ENCODE peak calls at places on chromosome 14, in five cellular contexts. H is K562, Y is GM12878, G is HepG2, A is SK-N-SH. L is an unnamed sample.

GRCh38 chr14:106372870-106373657 is 846.7 kb downstream of the TMEM121 start:
- DNase-seq in H (peak; percentile 67), Y (no peak), G (peak; percentile 42), A (peak; percentile 81), L (peak; percentile 77)

GRCh38 chr14:27184371-27184901 is 586.6 kb upstream of the NOVA1 start:
- DNase-seq in H (no peak), Y (no peak), G (no peak), A (no peak), L (no peak)

GRCh38 chr14:69354383-69355154 is 43.5 kb downstream of the ERH start:
- DNase-seq in H (no peak), Y (peak; percentile 87), G (peak; percentile 16), A (no peak), L (no peak)

GRCh38 chr14:70014696-70015095 is 135.5 kb downstream of the SMOC1 start:
- DNase-seq in H (no peak), Y (no peak), G (no peak), A (no peak), L (no peak)

GRCh38 chr14:68013326-68013725 is 193.7 kb downstream of the RAD51B start:
- DNase-seq in H (no peak), Y (no peak), G (no peak), A (no peak), L (no peak)

GRCh38 chr14:61545716-61546455 is 149.4 kb upstream of the HIF1A start:
- DNase-seq in H (no peak), Y (no peak), G (no peak), A (no peak), L (no peak)

GRCh38 chr14:64956697-64957412 is 14.3 kb upstream of the GPX2 start:
- DNase-seq in H (no peak), Y (no peak), G (no peak), A (no peak), L (no peak)

GRCh38 chr14:36716614-36717184 is 55.0 kb downstream of the PAX9 start:
- DNase-seq in H (no peak), Y (no peak), G (peak; percentile 59), A (no peak), L (no peak)

GRCh38 chr14:70358631-70359030 is 852 bp downstream of the COX16 start:
- DNase-seq in H (peak; percentile 3), Y (no peak), G (no peak), A (peak; percentile 19), L (no peak)

GRCh38 chr14:106875503-106875902 is 1349.1 kb downstream of the TMEM121 start:
- DNase-seq in H (no peak), Y (no peak), G (no peak), A (no peak), L (no peak)

GRCh38 chr14:26132061-26132460 is 465.8 kb downstream of the NOVA1 start:
- DNase-seq in H (no peak), Y (no peak), G (no peak), A (no peak), L (no peak)

GRCh38 chr14:104291123-104292000 is 153.0 kb downstream of the KIF26A start:
- DNase-seq in H (no peak), Y (no peak), G (no peak), A (peak; percentile 92), L (no peak)
- TF ChIP-seq FOXM1 in H (no peak), Y (no peak), G (no peak), A (no peak), L (no peak)

GRCh38 chr14:102210421-102211042 is 70.8 kb downstream of the WDR20 start:
- DNase-seq in H (no peak), Y (no peak), G (no peak), A (no peak), L (no peak)
- TF ChIP-seq FOXM1 in H (no peak), Y (no peak), G (no peak), A (no peak), L (no peak)

GRCh38 chr14:90828642-90829487 is 12.6 kb upstream of the TTC7B start:
- DNase-seq in H (no peak), Y (no peak), G (no peak), A (no peak), L (no peak)
- TF ChIP-seq FOXM1 in H (no peak), Y (no peak), G (no peak), A (no peak), L (no peak)

GRCh38 chr14:21454843-21455550 is 926 bp downstream of the CHD8 start:
- DNase-seq in H (peak; percentile 30), Y (no peak), G (peak; percentile 33), A (peak; percentile 43), L (no peak)
- TF ChIP-seq FOXM1 in H (no peak), Y (no peak), G (no peak), A (no peak), L (no peak)

GRCh38 chr14:77681196-77682157 is 26.3 kb downstream of the ALKBH1 start:
- DNase-seq in H (no peak), Y (no peak), G (peak; percentile 60), A (no peak), L (no peak)

GRCh38 chr14:77682158-77682553 is 25.7 kb downstream of the ALKBH1 start:
- DNase-seq in H (no peak), Y (no peak), G (peak; percentile 27), A (no peak), L (no peak)
- TF ChIP-seq FOXM1 in H (no peak), Y (no peak), G (no peak), A (no peak), L (no peak)

DNA sequence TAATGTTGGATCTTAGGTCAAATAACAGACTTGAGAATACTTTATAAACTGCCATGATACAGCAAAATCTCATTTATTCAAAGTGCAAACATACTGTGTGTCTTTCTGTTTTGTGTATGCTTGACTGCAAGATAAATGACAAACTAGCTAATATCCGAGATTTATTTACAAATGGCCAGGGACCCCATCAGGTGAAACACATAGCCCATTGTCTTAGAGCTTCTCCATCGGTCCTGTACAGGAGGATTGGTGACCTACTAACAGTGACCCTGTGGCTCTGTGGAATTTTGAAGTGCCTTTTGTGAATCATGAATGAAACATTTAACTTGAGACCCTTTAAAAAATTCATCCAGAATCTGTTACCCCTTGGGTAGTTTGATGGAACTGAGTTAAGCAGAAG is 27.1 kb downstream of the SLC25A29 start:
- DNase-seq in H (no peak), Y (no peak), G (peak; percentile 65), A (no peak), L (no peak)
- TF ChIP-seq FOXM1 in H (no peak), Y (no peak), G (no peak), A (no peak), L (no peak)

GRCh38 chr14:29925736-29926135 is 1.9 kb downstream of the PRKD1 start:
- DNase-seq in H (no peak), Y (no peak), G (no peak), A (no peak), L (no peak)

GRCh38 chr14:29926228-29926627 is 1.4 kb downstream of the PRKD1 start:
- DNase-seq in H (no peak), Y (no peak), G (no peak), A (no peak), L (no peak)

GRCh38 chr14:29928342-29928640 is 644 bp upstream of the PRKD1 start:
- DNase-seq in H (no peak), Y (no peak), G (no peak), A (no peak), L (no peak)

GRCh38 chr14:29926701-29927595 is 699 bp downstream of the PRKD1 start:
- DNase-seq in H (no peak), Y (no peak), G (peak; percentile 54), A (peak; percentile 73), L (peak; percentile 48)

DNA sequence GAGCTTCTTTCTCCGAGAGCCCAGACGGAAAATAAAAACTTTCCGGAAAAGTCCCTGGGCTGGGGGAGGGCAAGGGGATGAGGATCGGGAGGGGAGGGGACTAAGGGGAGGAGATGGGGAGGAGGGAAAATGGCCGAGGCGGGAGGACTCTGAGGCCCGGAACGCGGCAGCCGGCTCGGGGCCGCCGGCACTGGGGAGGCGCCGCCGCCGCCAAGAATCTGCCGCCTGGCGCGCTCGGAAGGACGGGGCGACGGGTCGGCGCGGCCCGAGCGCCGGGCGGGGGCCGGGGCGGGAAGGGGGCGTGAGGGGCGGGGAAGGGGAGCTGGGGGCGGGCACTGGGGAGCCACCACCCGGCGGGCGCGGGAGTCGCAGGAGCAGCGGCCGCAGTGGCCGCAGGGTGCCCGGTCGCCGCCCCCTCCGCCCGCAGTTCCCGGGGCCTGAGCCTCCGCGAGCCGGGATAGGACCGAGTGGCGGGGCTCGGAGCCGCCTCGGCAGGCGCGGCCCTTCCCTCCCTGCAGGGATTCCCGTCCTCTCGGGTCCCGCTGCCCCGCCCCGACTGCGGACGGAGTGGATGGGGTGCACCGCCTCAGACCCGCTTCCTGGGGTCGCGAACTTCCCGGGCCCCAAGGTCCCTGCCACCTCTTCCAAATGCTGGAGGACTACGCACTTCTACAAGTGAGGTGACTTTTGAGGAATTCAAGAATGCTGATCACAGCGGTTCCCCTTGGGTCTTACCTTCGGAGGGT is at the start of gene PRKD1:
- DNase-seq in H (peak; percentile 68), Y (no peak), G (peak; percentile 28), A (peak; percentile 83), L (peak; percentile 66)
- TF ChIP-seq FOXM1 in H (no peak), Y (no peak), G (no peak), A (no peak), L (no peak)

DNA sequence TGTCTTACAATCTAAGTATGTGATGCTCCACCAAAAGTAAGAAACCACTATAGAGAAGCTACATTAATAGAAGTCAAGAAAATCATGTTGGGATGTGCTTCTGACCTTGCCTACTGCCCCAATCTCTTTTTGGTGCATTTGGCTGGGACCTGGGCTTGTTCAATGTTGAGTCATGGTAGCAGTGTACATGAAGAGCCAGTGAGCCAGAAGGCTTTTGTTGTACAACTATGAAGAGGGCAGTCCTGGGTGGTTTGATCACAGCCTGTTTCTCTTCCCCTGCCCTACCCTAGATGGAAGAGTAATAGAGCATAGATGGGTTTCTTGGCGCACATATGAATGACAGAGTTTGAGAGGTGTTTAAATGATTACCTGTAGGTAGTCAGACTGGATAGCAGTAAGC is 56.4 kb downstream of the UBR7 start:
- DNase-seq in H (no peak), Y (no peak), G (no peak), A (no peak), L (no peak)
- TF ChIP-seq FOXM1 in H (no peak), Y (no peak), G (no peak), A (no peak), L (no peak)